ENCODE peak calls at places on chromosomes 4 and X, in four cellular contexts. One of them, this sample, is unnamed.

GRCh38 chrX:24082446-24082845 is 27.7 kb downstream of the EIF2S3 start:
- DNase-seq in esophagus squamous epithelium: no peak
- DNase-seq in GM20000: no peak
- DNase-seq in Peyer's patch: no peak
- DNase-seq in this sample: no peak

GRCh38 chrX:143632625-143633387 is 3.1 kb downstream of the SLITRK4 start:
- DNase-seq in GM20000: no peak
- DNase-seq in Peyer's patch: no peak
- DNase-seq in esophagus squamous epithelium: no peak
- DNase-seq in this sample: no peak

GRCh38 chr4:100736651-100737450 is 219.0 kb upstream of the EMCN start:
- DNase-seq in Peyer's patch: no peak
- DNase-seq in GM20000: no peak
- DNase-seq in esophagus squamous epithelium: no peak
- DNase-seq in this sample: peak; percentile 90

GRCh38 chrX:20221902-20222301 is 44.8 kb downstream of the RPS6KA3 start:
- DNase-seq in Peyer's patch: no peak
- DNase-seq in esophagus squamous epithelium: no peak
- DNase-seq in GM20000: no peak
- DNase-seq in this sample: no peak

GRCh38 chrX:14489437-14489836 is 39.9 kb upstream of the GLRA2 start:
- DNase-seq in esophagus squamous epithelium: no peak
- DNase-seq in GM20000: no peak
- DNase-seq in Peyer's patch: no peak
- DNase-seq in this sample: no peak

GRCh38 chrX:16311671-16312070 is 144.4 kb downstream of the MAGEB17 start:
- DNase-seq in Peyer's patch: no peak
- DNase-seq in GM20000: no peak
- DNase-seq in esophagus squamous epithelium: no peak
- DNase-seq in this sample: no peak

GRCh38 chrX:114619874-114620273 is 36.0 kb downstream of the HTR2C start:
- DNase-seq in GM20000: peak; percentile 1
- DNase-seq in Peyer's patch: no peak
- DNase-seq in esophagus squamous epithelium: no peak
- DNase-seq in this sample: no peak

GRCh38 chrX:53313746-53314105 is 32.3 kb upstream of the IQSEC2 start:
- DNase-seq in GM20000: no peak
- DNase-seq in esophagus squamous epithelium: no peak
- DNase-seq in Peyer's patch: no peak
- DNase-seq in this sample: peak; percentile 1

GRCh38 chr4:1010522-1011021 is 854 bp upstream of the FGFRL1 start:
- DNase-seq in GM20000: no peak
- DNase-seq in Peyer's patch: peak; percentile 81
- DNase-seq in esophagus squamous epithelium: peak; percentile 24
- DNase-seq in this sample: peak; percentile 72

GRCh38 chr4:144590020-144590419 is 55.9 kb upstream of the HHIP start:
- DNase-seq in esophagus squamous epithelium: no peak
- DNase-seq in GM20000: no peak
- DNase-seq in Peyer's patch: no peak
- DNase-seq in this sample: no peak
- TF ChIP-seq CTCF in esophagus squamous epithelium: no peak
- TF ChIP-seq CTCF in GM20000: no peak
- TF ChIP-seq CTCF in Peyer's patch: no peak
- TF ChIP-seq CTCF in this sample: no peak

DNA sequence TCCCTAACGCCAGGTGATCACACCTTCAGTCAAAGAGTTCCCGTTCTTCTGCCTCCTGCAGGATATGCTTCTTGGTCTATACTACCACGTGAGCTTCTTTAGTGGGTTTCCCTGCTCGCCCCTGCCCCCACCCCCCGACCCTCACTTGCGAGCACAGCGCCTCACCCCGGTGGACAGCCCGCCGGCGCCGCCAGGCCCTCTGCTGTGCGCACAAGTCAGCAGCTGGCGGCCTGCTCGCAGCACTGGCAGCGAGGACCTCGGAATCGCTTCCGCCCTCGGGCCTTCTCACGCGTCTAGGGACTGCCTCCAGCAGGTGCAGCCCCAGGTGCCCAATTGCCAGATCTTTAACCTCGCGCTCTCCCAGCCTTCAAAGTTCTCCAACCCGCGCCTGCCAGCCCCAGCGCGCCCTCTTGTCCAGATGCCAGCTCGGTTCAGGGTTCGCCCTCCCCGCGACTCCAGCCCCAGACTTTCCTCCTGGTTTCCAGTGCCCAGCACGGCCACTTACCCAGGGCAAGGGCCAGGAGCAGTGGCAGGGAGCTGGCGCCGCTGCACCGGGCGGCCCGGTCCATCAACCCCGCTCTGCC is 474 bp downstream of the BTC start:
- DNase-seq in GM20000: no peak
- DNase-seq in Peyer's patch: peak; percentile 89
- DNase-seq in esophagus squamous epithelium: no peak
- DNase-seq in this sample: no peak
- TF ChIP-seq CTCF in GM20000: no peak
- TF ChIP-seq CTCF in Peyer's patch: peak; percentile 26
- TF ChIP-seq CTCF in esophagus squamous epithelium: peak; percentile 22
- TF ChIP-seq CTCF in this sample: no peak

DNA sequence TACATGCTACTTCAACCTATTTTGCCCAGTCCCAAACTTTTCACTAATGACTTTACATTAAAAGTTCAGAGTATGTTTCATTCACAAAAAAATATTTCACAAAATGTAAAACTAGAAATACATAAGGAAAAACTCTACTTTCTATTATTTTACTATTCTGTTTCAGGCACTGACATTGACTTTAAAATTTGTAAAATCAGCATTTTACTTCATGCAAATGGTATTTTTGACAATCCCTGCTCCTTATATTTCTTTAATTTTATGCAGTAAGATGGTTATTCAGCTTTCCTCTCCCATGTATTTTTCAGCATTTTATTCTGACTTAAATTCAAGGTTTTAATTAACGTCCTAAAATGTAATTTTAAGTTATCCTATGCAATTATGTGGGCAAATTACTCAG is 178.5 kb downstream of the COL25A1 start:
- DNase-seq in GM20000: no peak
- DNase-seq in Peyer's patch: no peak
- DNase-seq in esophagus squamous epithelium: no peak
- DNase-seq in this sample: no peak
- TF ChIP-seq CTCF in GM20000: no peak
- TF ChIP-seq CTCF in Peyer's patch: no peak
- TF ChIP-seq CTCF in esophagus squamous epithelium: no peak
- TF ChIP-seq CTCF in this sample: no peak

DNA sequence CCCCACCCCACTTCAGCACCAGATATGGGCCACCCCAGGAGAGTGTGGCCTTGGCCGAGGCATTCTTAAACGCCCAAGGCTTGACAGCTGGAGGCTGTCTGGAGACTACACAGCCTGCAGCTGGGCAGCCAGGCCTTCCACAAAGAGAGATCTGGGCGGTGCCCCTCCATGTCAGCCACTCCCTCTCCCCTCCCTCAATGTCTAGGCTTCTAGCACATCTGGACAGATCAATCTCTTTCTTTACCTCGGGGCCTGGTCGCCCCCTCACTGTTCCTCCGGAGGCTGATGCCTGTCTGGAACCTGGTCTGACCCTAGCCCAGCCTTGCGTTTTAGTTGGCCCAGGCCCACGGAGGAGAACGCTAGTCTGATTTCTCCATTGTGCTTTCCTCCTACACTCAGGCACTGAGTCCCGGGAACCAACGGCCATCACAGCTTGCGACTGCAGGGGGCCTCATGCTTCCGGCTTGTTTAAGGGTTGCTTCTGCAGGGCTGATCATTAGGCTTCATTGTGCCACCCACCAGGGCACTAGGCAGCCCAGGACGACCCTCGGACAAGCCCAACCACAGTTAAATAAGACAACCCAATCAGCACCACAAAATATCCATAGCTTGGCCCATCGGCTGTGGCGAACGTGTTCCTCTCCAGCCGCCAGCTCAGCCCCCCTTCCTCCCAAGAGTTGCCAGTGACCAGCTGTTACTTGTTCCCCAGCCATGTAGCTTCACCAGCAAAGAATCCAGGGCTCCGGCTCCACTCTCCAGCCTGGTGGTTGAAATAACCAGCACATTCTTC is 200.6 kb downstream of the BCOR start:
- DNase-seq in esophagus squamous epithelium: no peak
- DNase-seq in GM20000: no peak
- DNase-seq in Peyer's patch: no peak
- DNase-seq in this sample: peak; percentile 25
- TF ChIP-seq CTCF in esophagus squamous epithelium: no peak
- TF ChIP-seq CTCF in GM20000: no peak
- TF ChIP-seq CTCF in Peyer's patch: no peak
- TF ChIP-seq CTCF in this sample: no peak

DNA sequence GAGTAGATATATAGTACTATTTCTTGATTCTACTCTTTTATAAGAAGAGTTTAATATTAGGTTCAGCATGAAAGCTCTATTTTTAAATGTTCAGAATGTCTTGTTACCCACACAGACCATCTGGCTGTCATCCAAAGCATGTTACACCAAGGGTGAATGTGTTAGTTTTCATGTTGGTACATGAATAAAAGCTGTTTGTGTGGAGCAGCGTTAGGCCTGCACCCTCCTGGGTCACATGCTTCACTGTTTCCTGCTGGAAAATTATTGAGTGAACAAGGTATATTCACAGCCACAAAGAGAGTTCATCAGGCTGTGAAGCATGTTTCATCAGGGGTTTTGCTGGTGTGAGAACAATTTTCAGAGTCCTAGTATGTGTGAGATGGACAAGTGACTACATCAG is 2429.5 kb downstream of the PCDH7 start:
- DNase-seq in GM20000: no peak
- DNase-seq in esophagus squamous epithelium: no peak
- DNase-seq in Peyer's patch: no peak
- DNase-seq in this sample: no peak
- TF ChIP-seq CTCF in GM20000: no peak
- TF ChIP-seq CTCF in esophagus squamous epithelium: no peak
- TF ChIP-seq CTCF in Peyer's patch: no peak
- TF ChIP-seq CTCF in this sample: no peak

DNA sequence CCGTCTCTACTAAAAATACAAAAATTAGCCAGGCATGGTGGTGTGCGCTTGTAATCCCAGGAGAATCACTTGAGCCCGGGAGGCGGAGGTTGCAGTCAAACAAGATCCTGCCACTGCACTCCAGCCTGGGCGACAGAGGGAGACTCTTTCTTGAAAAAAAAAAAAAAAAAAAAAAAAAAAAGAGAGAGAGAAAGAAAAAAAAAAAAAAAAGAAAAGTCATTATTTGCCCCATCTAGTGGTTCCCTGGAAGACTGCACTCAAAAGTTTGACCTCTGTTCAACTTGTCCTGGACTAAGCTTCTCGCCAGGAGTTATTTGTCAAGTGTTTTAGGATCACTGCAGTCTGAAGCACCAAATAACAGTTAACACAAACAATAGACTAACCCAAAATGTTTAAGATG is 45.3 kb upstream of the KCTD8 start:
- DNase-seq in esophagus squamous epithelium: no peak
- DNase-seq in GM20000: peak; percentile 9
- DNase-seq in Peyer's patch: no peak
- DNase-seq in this sample: no peak
- TF ChIP-seq CTCF in esophagus squamous epithelium: no peak
- TF ChIP-seq CTCF in GM20000: peak; percentile 18
- TF ChIP-seq CTCF in Peyer's patch: no peak
- TF ChIP-seq CTCF in this sample: peak; percentile 69

GRCh38 chr4:150297861-150298474 is 219.7 kb downstream of the DCLK2 start:
- DNase-seq in Peyer's patch: no peak
- DNase-seq in esophagus squamous epithelium: no peak
- DNase-seq in GM20000: no peak
- DNase-seq in this sample: peak; percentile 56
- TF ChIP-seq CTCF in Peyer's patch: peak; percentile 69
- TF ChIP-seq CTCF in esophagus squamous epithelium: peak; percentile 45
- TF ChIP-seq CTCF in GM20000: peak; percentile 35
- TF ChIP-seq CTCF in this sample: peak; percentile 92

GRCh38 chrX:11499076-11500044 is 166.4 kb downstream of the ARHGAP6 start:
- DNase-seq in GM20000: no peak
- DNase-seq in Peyer's patch: no peak
- DNase-seq in esophagus squamous epithelium: no peak
- DNase-seq in this sample: peak; percentile 43

GRCh38 chrX:11509786-11510185 is 155.9 kb downstream of the ARHGAP6 start:
- DNase-seq in esophagus squamous epithelium: no peak
- DNase-seq in Peyer's patch: no peak
- DNase-seq in GM20000: no peak
- DNase-seq in this sample: no peak

DNA sequence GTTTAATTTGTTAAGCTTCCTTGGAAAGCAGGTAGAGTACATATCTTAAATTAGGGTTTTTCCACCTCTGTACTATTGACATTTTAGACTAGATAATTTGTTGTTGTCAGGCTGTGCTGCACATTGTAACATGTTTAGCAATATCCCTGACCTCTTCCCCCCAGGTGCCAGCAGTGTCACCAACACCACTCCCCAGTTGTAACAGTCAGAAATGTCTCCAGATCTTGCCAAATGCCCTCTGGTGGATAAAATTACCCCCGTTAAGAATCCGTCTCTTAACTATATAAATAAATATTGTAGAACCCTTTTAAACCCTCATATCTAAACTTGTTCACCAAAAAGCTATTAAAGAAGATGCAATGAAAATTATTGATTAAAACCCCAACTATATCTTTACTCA is 161.5 kb downstream of the ARHGAP6 start:
- DNase-seq in Peyer's patch: no peak
- DNase-seq in esophagus squamous epithelium: no peak
- DNase-seq in GM20000: no peak
- DNase-seq in this sample: no peak
- TF ChIP-seq CTCF in Peyer's patch: no peak
- TF ChIP-seq CTCF in esophagus squamous epithelium: no peak
- TF ChIP-seq CTCF in GM20000: no peak
- TF ChIP-seq CTCF in this sample: no peak

This sample was measured in HFFc6.